ENCODE peak calls at places on chromosomes 3 and 15, in five cellular contexts. One of them, this sample, is unnamed.
A peak's percentile ranks its signal among the peaks of the same experiment; 100 is the strongest.

GRCh38 chr3:172856766-172857742 is 106.5 kb downstream of the ECT2 start:
- DNase-seq in IMR-90: no peak
- DNase-seq in K562: peak; percentile 17
- DNase-seq in uterus: no peak
- DNase-seq in right lobe of liver: no peak
- DNase-seq in this sample: peak; percentile 2

GRCh38 chr3:12841085-12841969 is at the start of gene RPL32:
- DNase-seq in uterus: peak; percentile 82
- DNase-seq in IMR-90: peak; percentile 96
- DNase-seq in K562: peak; percentile 90
- DNase-seq in right lobe of liver: peak; percentile 90
- DNase-seq in this sample: peak; percentile 97

GRCh38 chr3:71087109-71088018 is 496.2 kb downstream of the FOXP1 start:
- DNase-seq in IMR-90: peak; percentile 51
- DNase-seq in uterus: no peak
- DNase-seq in right lobe of liver: no peak
- DNase-seq in K562: no peak
- DNase-seq in this sample: no peak

GRCh38 chr3:146504546-146505197 is 35.3 kb upstream of the PLSCR2 start:
- DNase-seq in right lobe of liver: no peak
- DNase-seq in IMR-90: no peak
- DNase-seq in K562: no peak
- DNase-seq in uterus: no peak
- DNase-seq in this sample: no peak

GRCh38 chr3:56855856-56856538 is 54.2 kb upstream of the ARHGEF3 start:
- DNase-seq in IMR-90: no peak
- DNase-seq in uterus: peak; percentile 26
- DNase-seq in right lobe of liver: no peak
- DNase-seq in K562: no peak
- DNase-seq in this sample: peak; percentile 4

GRCh38 chr3:119323401-119324107 is 29.4 kb downstream of the ARHGAP31 start:
- DNase-seq in IMR-90: no peak
- DNase-seq in right lobe of liver: no peak
- DNase-seq in K562: no peak
- DNase-seq in uterus: no peak
- DNase-seq in this sample: no peak

GRCh38 chr3:182837855-182838454 is 44.7 kb downstream of the ATP11B start:
- DNase-seq in K562: no peak
- DNase-seq in right lobe of liver: no peak
- DNase-seq in IMR-90: peak; percentile 48
- DNase-seq in uterus: no peak
- DNase-seq in this sample: peak; percentile 60

GRCh38 chr3:72907131-72907697 is 19.4 kb downstream of the GXYLT2 start:
- DNase-seq in IMR-90: peak; percentile 72
- DNase-seq in K562: no peak
- DNase-seq in uterus: peak; percentile 40
- DNase-seq in right lobe of liver: no peak
- DNase-seq in this sample: no peak

GRCh38 chr15:75723847-75724660 is 11.4 kb upstream of the CSPG4 start:
- DNase-seq in K562: peak; percentile 82
- DNase-seq in uterus: peak; percentile 92
- DNase-seq in IMR-90: peak; percentile 96
- DNase-seq in right lobe of liver: peak; percentile 89
- DNase-seq in this sample: peak; percentile 76

GRCh38 chr15:71224024-71224423 is 108.8 kb downstream of the THSD4 start:
- DNase-seq in IMR-90: no peak
- DNase-seq in uterus: no peak
- DNase-seq in right lobe of liver: no peak
- DNase-seq in K562: no peak
- DNase-seq in this sample: no peak

GRCh38 chr15:45611305-45611704 is 23.5 kb upstream of the SQOR start:
- DNase-seq in right lobe of liver: no peak
- DNase-seq in K562: no peak
- DNase-seq in uterus: no peak
- DNase-seq in IMR-90: no peak
- DNase-seq in this sample: peak; percentile 10

GRCh38 chr3:178880274-178880673 is 191.3 kb downstream of the ZMAT3 start:
- DNase-seq in uterus: no peak
- DNase-seq in K562: no peak
- DNase-seq in IMR-90: no peak
- DNase-seq in right lobe of liver: no peak
- DNase-seq in this sample: no peak

GRCh38 chr3:55330355-55330754 is 156.8 kb downstream of the WNT5A start:
- DNase-seq in IMR-90: peak; percentile 99
- DNase-seq in K562: no peak
- DNase-seq in uterus: peak; percentile 27
- DNase-seq in right lobe of liver: no peak
- DNase-seq in this sample: no peak

GRCh38 chr3:124532071-124532470 is 198.2 kb upstream of the UMPS start:
- DNase-seq in K562: no peak
- DNase-seq in right lobe of liver: no peak
- DNase-seq in uterus: no peak
- DNase-seq in IMR-90: peak; percentile 21
- DNase-seq in this sample: no peak

GRCh38 chr3:94928921-94929320 is 866.1 kb downstream of the NSUN3 start:
- DNase-seq in K562: no peak
- DNase-seq in IMR-90: no peak
- DNase-seq in uterus: no peak
- DNase-seq in right lobe of liver: no peak
- DNase-seq in this sample: peak; percentile 41

GRCh38 chr3:170572665-170573253 is 13.1 kb downstream of the SLC7A14 start:
- DNase-seq in IMR-90: peak; percentile 93
- DNase-seq in uterus: no peak
- DNase-seq in right lobe of liver: no peak
- DNase-seq in K562: no peak
- DNase-seq in this sample: peak; percentile 5

GRCh38 chr3:151567477-151567876 is 106.6 kb upstream of the IGSF10 start:
- DNase-seq in IMR-90: no peak
- DNase-seq in K562: no peak
- DNase-seq in uterus: no peak
- DNase-seq in right lobe of liver: no peak
- DNase-seq in this sample: no peak

GRCh38 chr15:100759116-100759515 is 120.5 kb upstream of the ALDH1A3 start:
- DNase-seq in uterus: no peak
- DNase-seq in right lobe of liver: no peak
- DNase-seq in K562: no peak
- DNase-seq in IMR-90: peak; percentile 85
- DNase-seq in this sample: no peak

GRCh38 chr3:56222866-56223265 is 245.4 kb downstream of the ERC2 start:
- DNase-seq in IMR-90: no peak
- DNase-seq in uterus: no peak
- DNase-seq in K562: no peak
- DNase-seq in right lobe of liver: no peak
- DNase-seq in this sample: no peak

GRCh38 chr3:148459931-148460513 is 237.7 kb upstream of the AGTR1 start:
- DNase-seq in uterus: no peak
- DNase-seq in IMR-90: peak; percentile 23
- DNase-seq in right lobe of liver: no peak
- DNase-seq in K562: no peak
- DNase-seq in this sample: peak; percentile 4

GRCh38 chr3:32613183-32613582 is 42.5 kb upstream of the DYNC1LI1 start:
- DNase-seq in right lobe of liver: no peak
- DNase-seq in IMR-90: no peak
- DNase-seq in uterus: no peak
- DNase-seq in K562: no peak
- DNase-seq in this sample: no peak

GRCh38 chr3:157786216-157786615 is 283.0 kb upstream of the VEPH1 start:
- DNase-seq in IMR-90: peak; percentile 86
- DNase-seq in uterus: no peak
- DNase-seq in right lobe of liver: no peak
- DNase-seq in K562: no peak
- DNase-seq in this sample: no peak

GRCh38 chr15:67680645-67681044 is 138.1 kb downstream of the MAP2K5 start:
- DNase-seq in K562: no peak
- DNase-seq in right lobe of liver: no peak
- DNase-seq in IMR-90: peak; percentile 16
- DNase-seq in uterus: no peak
- DNase-seq in this sample: peak; percentile 21

GRCh38 chr15:67692573-67692972 is 132.7 kb upstream of the SKOR1 start:
- DNase-seq in K562: no peak
- DNase-seq in uterus: no peak
- DNase-seq in right lobe of liver: no peak
- DNase-seq in IMR-90: no peak
- DNase-seq in this sample: no peak

GRCh38 chr3:132709761-132710160 is 12.4 kb downstream of the NPHP3 start:
- DNase-seq in right lobe of liver: no peak
- DNase-seq in uterus: no peak
- DNase-seq in K562: no peak
- DNase-seq in IMR-90: no peak
- DNase-seq in this sample: no peak

GRCh38 chr3:21944251-21944650 is 193.2 kb upstream of the ZNF385D start:
- DNase-seq in K562: no peak
- DNase-seq in right lobe of liver: no peak
- DNase-seq in uterus: no peak
- DNase-seq in IMR-90: no peak
- DNase-seq in this sample: no peak

GRCh38 chr3:167084566-167084965 is 295.5 kb downstream of the ZBBX start:
- DNase-seq in right lobe of liver: no peak
- DNase-seq in IMR-90: no peak
- DNase-seq in K562: no peak
- DNase-seq in uterus: no peak
- DNase-seq in this sample: no peak

GRCh38 chr3:15514663-15515357 is 6.7 kb downstream of the COLQ start:
- DNase-seq in K562: no peak
- DNase-seq in IMR-90: peak; percentile 10
- DNase-seq in uterus: no peak
- DNase-seq in right lobe of liver: no peak
- DNase-seq in this sample: no peak

DNA sequence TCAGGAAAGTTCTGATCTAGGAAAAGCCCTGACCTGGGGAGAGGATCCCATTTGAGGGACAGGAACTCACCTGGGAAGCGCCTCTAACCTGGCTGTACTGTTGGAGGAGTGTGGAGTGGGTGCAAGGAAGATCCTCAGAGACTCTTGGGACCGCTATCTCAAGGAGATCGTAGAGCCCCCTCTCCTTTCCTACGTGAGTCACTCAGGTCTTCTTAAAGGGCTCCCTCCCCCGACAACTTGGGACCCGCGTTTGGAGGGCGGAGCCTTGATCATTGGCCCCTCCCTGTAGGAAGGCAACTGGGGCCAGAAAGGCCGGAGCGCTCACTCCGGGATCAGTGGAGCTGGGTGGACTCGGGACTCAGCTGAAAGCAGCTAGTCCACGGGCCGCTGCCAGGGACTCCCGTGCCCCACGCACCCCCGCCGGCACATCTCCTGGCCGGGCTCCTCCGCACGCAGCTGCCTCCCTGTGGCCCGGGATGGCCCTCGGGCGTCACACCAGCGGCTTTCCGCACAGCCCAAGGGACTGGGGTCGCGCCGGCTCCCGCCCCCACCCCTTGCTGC is 520 bp downstream of the SLC26A6 start:
- DNase-seq in right lobe of liver: peak; percentile 74
- DNase-seq in uterus: peak; percentile 68
- DNase-seq in IMR-90: peak; percentile 51
- DNase-seq in K562: peak; percentile 80
- DNase-seq in this sample: peak; percentile 61
- TF ChIP-seq POLR2A in right lobe of liver: no peak
- TF ChIP-seq POLR2A in uterus: no peak
- TF ChIP-seq POLR2A in IMR-90: no peak
- TF ChIP-seq POLR2A in K562: no peak
- TF ChIP-seq POLR2A in this sample: no peak

DNA sequence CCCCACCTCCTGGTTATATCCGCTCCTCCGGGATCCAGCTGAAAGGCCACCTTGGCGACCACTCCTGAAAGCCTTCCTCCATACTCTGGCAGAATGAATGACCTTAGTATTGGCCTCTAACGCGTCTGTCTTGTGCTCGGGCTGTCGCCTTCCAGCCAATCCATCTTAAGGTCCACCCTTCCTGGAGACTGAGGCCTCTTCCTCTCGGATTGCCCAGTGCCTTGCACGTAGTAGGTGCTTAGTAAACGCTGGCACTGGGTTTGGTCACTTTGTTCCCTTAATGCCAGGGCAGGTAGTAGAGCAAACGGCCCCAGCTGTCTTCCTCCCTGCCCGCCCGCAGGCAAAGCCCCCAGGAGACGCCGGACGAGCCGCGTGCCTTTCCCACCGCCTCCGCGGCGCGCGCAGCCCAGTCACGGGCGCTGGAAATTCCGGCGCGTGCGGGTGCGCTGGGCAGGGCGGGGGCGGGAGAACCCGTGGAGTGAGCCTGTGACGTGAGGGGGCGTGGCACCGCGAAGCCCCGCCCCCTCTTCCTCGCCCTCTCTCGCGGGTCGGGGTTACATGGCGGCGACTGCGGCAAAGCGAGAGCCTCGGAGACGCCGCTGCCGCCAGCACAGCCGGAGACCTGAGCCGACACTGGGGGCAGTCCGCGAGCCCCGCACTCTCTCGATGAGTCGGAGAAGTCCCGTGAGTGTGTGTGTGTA is at the start of gene MAPK6:
- DNase-seq in IMR-90: peak; percentile 93
- DNase-seq in right lobe of liver: peak; percentile 95
- DNase-seq in uterus: peak; percentile 95
- DNase-seq in K562: peak; percentile 97
- DNase-seq in this sample: peak; percentile 95
- TF ChIP-seq POLR2A in IMR-90: peak; percentile 97
- TF ChIP-seq POLR2A in right lobe of liver: peak; percentile 93
- TF ChIP-seq POLR2A in uterus: peak; percentile 98
- TF ChIP-seq POLR2A in K562: peak; percentile 85
- TF ChIP-seq POLR2A in this sample: peak; percentile 83

GRCh38 chr3:53809267-53809666 is 37.0 kb downstream of the CHDH start:
- DNase-seq in right lobe of liver: no peak
- DNase-seq in uterus: no peak
- DNase-seq in IMR-90: no peak
- DNase-seq in K562: no peak
- DNase-seq in this sample: no peak
- TF ChIP-seq POLR2A in right lobe of liver: no peak
- TF ChIP-seq POLR2A in uterus: no peak
- TF ChIP-seq POLR2A in IMR-90: no peak
- TF ChIP-seq POLR2A in K562: no peak
- TF ChIP-seq POLR2A in this sample: no peak

DNA sequence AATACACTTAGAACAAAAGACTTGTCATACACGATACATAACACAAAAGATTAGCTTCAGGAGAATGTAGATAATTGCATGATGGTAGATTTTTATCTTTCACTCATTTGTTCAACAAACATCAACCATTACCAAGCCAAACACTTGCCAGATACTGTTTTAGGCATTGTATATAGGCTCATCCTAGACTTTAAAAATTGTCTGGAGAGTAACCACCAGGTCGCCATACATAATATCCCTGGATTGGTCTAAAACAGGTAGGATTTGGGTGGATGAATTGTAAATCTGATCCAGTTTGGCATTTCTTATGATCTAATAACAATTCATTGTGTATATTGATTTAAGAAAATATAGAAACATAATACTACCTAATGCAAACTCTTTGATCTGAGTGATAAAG is 22.8 kb downstream of the GPR15 start:
- DNase-seq in uterus: no peak
- DNase-seq in right lobe of liver: no peak
- DNase-seq in K562: no peak
- DNase-seq in IMR-90: no peak
- DNase-seq in this sample: no peak
- TF ChIP-seq POLR2A in uterus: no peak
- TF ChIP-seq POLR2A in right lobe of liver: no peak
- TF ChIP-seq POLR2A in K562: no peak
- TF ChIP-seq POLR2A in IMR-90: no peak
- TF ChIP-seq POLR2A in this sample: no peak

GRCh38 chr15:64989331-64990167 is at the start of gene SPG21:
- DNase-seq in right lobe of liver: peak; percentile 94
- DNase-seq in uterus: peak; percentile 95
- DNase-seq in K562: peak; percentile 98
- DNase-seq in IMR-90: peak; percentile 91
- DNase-seq in this sample: peak; percentile 92
- TF ChIP-seq POLR2A in right lobe of liver: peak; percentile 71
- TF ChIP-seq POLR2A in uterus: peak; percentile 78
- TF ChIP-seq POLR2A in K562: peak; percentile 80
- TF ChIP-seq POLR2A in IMR-90: peak; percentile 90
- TF ChIP-seq POLR2A in this sample: peak; percentile 79

This sample was measured in erythroblast.